ENCODE peak calls at places on chromosome 9, in four cellular contexts. M, R, S and W are unnamed samples.
A peak's percentile ranks its signal among the peaks of the same experiment; 100 is the strongest.

GRCh38 chr9:72907421-72907820 is 45.4 kb downstream of the ALDH1A1 start:
- DNase-seq in M (no peak), R (no peak), S (no peak), W (no peak)

GRCh38 chr9:84716217-84716616 is 46.7 kb downstream of the NTRK2 start:
- DNase-seq in M (no peak), R (no peak), S (no peak), W (no peak)

GRCh38 chr9:105608685-105609598 is 51.0 kb downstream of the FKTN start:
- DNase-seq in M (peak; percentile 4), R (no peak), S (peak; percentile 75), W (no peak)

GRCh38 chr9:120928015-120928719 is 1.6 kb upstream of the TRAF1 start:
- DNase-seq in M (no peak), R (peak; percentile 82), S (peak; percentile 47), W (no peak)

GRCh38 chr9:84851935-84852585 is 182.5 kb downstream of the NTRK2 start:
- DNase-seq in M (no peak), R (peak; percentile 87), S (no peak), W (peak; percentile 22)

GRCh38 chr9:131276107-131276888 is at the start of gene FAM78A:
- DNase-seq in M (no peak), R (peak; percentile 71), S (peak; percentile 79), W (peak; percentile 76)

GRCh38 chr9:20095430-20096092 is 306.7 kb upstream of the SLC24A2 start:
- DNase-seq in M (no peak), R (no peak), S (no peak), W (no peak)

GRCh38 chr9:32405506-32405905 is 21.1 kb downstream of the ACO1 start:
- DNase-seq in M (no peak), R (no peak), S (no peak), W (no peak)

GRCh38 chr9:134325096-134325812 is 1.0 kb upstream of the RXRA start:
- DNase-seq in M (no peak), R (peak; percentile 85), S (no peak), W (peak; percentile 65)

GRCh38 chr9:38067892-38068615 is 973 bp downstream of the SHB start:
- DNase-seq in M (no peak), R (peak; percentile 65), S (no peak), W (peak; percentile 58)

GRCh38 chr9:74963043-74963442 is 10.3 kb upstream of the C9orf40 start:
- DNase-seq in M (no peak), R (no peak), S (no peak), W (no peak)

GRCh38 chr9:114003756-114004155 is 74.3 kb downstream of the AMBP start:
- DNase-seq in M (no peak), R (peak; percentile 64), S (no peak), W (no peak)

GRCh38 chr9:88766778-88767503 is 224.3 kb upstream of the S1PR3 start:
- DNase-seq in M (no peak), R (no peak), S (no peak), W (no peak)

GRCh38 chr9:112248722-112249121 is 73.6 kb upstream of the SUSD1 start:
- DNase-seq in M (no peak), R (no peak), S (no peak), W (no peak)

GRCh38 chr9:125399666-125400065 is 138.0 kb downstream of the GAPVD1 start:
- DNase-seq in M (no peak), R (no peak), S (no peak), W (no peak)

GRCh38 chr9:94785211-94786169 is 59.0 kb downstream of the AOPEP start:
- DNase-seq in M (no peak), R (no peak), S (no peak), W (no peak)

GRCh38 chr9:125433461-125434001 is 171.9 kb downstream of the GAPVD1 start:
- DNase-seq in M (no peak), R (peak; percentile 19), S (no peak), W (no peak)

GRCh38 chr9:133707761-133708122 is 30.4 kb downstream of the SARDH start:
- DNase-seq in M (no peak), R (peak; percentile 51), S (no peak), W (no peak)

GRCh38 chr9:113600871-113601545 is 137.5 kb downstream of the RGS3 start:
- DNase-seq in M (no peak), R (no peak), S (no peak), W (peak; percentile 48)

GRCh38 chr9:89639367-89639795 is 34.6 kb downstream of the GADD45G start:
- DNase-seq in M (no peak), R (peak; percentile 96), S (no peak), W (peak; percentile 93)

GRCh38 chr9:136532799-136533774 is 12.8 kb downstream of the NOTCH1 start:
- DNase-seq in M (no peak), R (no peak), S (no peak), W (no peak)
- H3K4me3 ChIP-seq in M (peak overlapping the region; percentile 16), R (no peak overlapping the region), S (no peak overlapping the region), W (peak overlapping the region; percentile 25)

DNA sequence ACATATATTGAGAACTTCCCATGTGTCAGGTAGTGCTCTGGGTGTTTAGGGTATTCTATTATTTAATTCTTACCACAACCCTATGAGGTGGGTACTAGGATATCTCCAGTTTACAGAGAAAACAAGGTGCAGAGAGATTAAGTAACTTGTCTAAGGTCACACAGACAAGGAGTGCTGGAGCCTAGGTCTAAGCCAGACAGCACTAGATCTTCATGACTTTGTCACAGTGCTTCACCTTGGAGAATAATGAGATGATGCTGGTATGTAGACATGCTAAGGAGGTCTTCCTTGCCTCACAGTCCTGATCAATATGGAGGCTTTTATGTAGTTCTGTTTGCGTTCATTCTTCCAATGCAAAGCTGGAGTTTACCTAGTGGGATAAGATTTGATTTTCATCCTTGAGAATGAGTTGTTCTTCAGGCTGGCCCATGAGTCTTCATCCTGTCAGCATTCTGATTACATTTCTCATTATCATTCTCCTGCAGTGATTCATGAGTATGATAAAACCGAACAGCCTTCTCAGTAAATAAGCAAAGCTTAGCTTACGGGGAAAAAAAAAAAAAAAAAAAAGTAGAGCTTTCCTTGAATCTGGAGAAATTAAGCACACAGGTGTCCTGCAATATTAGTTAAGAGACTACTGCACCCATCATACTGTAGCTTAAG is 176.3 kb downstream of the C9orf152 start:
- DNase-seq in M (no peak), R (no peak), S (no peak), W (no peak)
- H3K4me3 ChIP-seq in M (no peak overlapping the region), R (no peak overlapping the region), S (no peak overlapping the region), W (no peak overlapping the region)

DNA sequence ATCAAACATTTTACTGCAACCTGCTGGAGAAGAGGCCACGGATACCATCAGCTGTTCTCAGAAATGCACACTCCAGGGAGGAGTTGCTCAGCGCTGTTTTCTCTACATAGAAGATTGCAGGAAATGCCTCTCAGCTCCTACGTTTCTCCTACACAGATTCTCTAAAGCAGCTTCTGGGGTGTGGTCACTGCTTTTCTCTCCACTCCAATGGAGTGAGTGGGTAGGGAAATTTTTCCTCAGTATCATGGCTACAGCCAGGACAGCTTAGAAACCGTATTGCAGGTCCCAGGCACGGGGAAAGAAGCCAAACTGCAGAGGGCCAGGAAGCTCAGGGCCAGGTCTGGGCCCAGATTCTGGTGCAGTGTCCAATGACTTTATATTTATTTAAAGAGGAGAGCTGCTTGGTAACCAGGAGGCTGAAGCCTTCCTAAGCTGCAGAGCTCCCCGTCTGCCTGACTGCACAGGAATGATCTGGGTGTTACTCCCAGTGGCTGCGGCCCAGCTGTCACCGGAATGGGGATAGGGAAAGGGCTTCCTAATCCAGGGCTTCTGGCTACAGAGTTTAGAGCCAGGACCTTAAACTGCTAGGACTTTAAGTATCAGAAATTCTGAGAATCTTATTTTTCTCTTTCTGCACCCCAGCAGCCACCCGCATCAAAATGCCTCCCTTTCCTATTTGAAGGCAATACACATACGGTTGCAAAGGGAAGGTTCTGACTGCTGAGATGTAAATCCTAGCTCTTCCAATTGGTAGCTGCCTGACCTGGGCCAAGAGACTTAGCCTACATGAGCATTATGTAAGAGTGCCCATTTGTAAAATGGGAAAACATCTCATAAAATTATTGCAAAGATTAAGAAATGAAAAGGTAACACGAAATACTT is 1.4 kb upstream of the SPTAN1 start:
- DNase-seq in M (no peak), R (peak; percentile 73), S (no peak), W (peak; percentile 49)
- H3K4me3 ChIP-seq in M (peak overlapping the region; percentile 72), R (peak overlapping the region; percentile 89), S (peak overlapping the region; percentile 87), W (peak overlapping the region; percentile 96)

GRCh38 chr9:83698976-83699585 is 8.7 kb downstream of the UBQLN1 start:
- DNase-seq in M (no peak), R (no peak), S (no peak), W (no peak)
- H3K4me3 ChIP-seq in M (peak overlapping the region; percentile 42), R (no peak overlapping the region), S (peak overlapping the region; percentile 57), W (peak overlapping the region; percentile 39)

GRCh38 chr9:127455299-127455992 is 4.1 kb downstream of the LRSAM1 start:
- DNase-seq in M (no peak), R (no peak), S (peak; percentile 52), W (peak; percentile 44)
- H3K4me3 ChIP-seq in M (no peak overlapping the region), R (no peak overlapping the region), S (no peak overlapping the region), W (no peak overlapping the region)

GRCh38 chr9:127761491-127761904 is 17.0 kb downstream of the SH2D3C start:
- DNase-seq in M (no peak), R (no peak), S (no peak), W (no peak)
- H3K4me3 ChIP-seq in M (no peak overlapping the region), R (no peak overlapping the region), S (no peak overlapping the region), W (peak overlapping the region; percentile 46)